ENCODE peak calls at places on chromosome 12, in five cellular contexts. A is ovary; B is brain microvascular endothelial cell; U is colonic mucosa; J is CD4-positive, alpha-beta T cell. R is an unnamed sample.

GRCh38 chr12:6978188-6978986 is 7.7 kb downstream of the EMG1 start:
- DNase-seq in A (no peak), U (no peak), B (no peak), J (no peak), R (no peak)

GRCh38 chr12:120118710-120119097 is 2.2 kb upstream of the RAB35 start:
- DNase-seq in A (no peak), B (no peak), U (no peak), J (no peak), R (no peak)

GRCh38 chr12:38919191-38919590 is 13.8 kb upstream of the CPNE8 start:
- DNase-seq in J (no peak), U (no peak), A (no peak), B (no peak), R (no peak)

GRCh38 chr12:23127701-23128100 is 502.7 kb downstream of the ETNK1 start:
- DNase-seq in U (no peak), J (no peak), B (no peak), A (no peak), R (no peak)

GRCh38 chr12:111767362-111768158 is 827 bp downstream of the ALDH2 start:
- DNase-seq in A (peak), U (peak), B (no peak), J (no peak), R (no peak)

GRCh38 chr12:64810831-64811230 is 13.6 kb upstream of the TBC1D30 start:
- DNase-seq in A (no peak), J (no peak), B (no peak), U (no peak), R (no peak)

GRCh38 chr12:130083746-130084145 is 78.5 kb upstream of the FZD10 start:
- DNase-seq in A (no peak), U (no peak), J (no peak), B (no peak), R (no peak)

GRCh38 chr12:105523164-105524057 is 192.9 kb downstream of the C12orf75 start:
- DNase-seq in B (peak), J (no peak), U (peak), A (peak), R (no peak)

GRCh38 chr12:110717037-110717436 is 25.7 kb downstream of the PPP1CC start:
- DNase-seq in J (no peak), B (no peak), U (no peak), A (no peak), R (no peak)

GRCh38 chr12:123119808-123120207 is 31.1 kb downstream of the PITPNM2 start:
- DNase-seq in J (peak), A (no peak), U (no peak), B (no peak), R (no peak)

GRCh38 chr12:106205208-106206069 is 42.4 kb downstream of the CKAP4 start:
- DNase-seq in J (no peak), U (no peak), A (no peak), B (no peak), R (no peak)

GRCh38 chr12:104870797-104871196 is 87.3 kb downstream of the SLC41A2 start:
- DNase-seq in B (no peak), J (no peak), U (no peak), A (no peak), R (no peak)

GRCh38 chr12:104534162-104534856 is 77.6 kb downstream of the CHST11 start:
- DNase-seq in J (no peak), U (no peak), B (no peak), A (no peak), R (no peak)

GRCh38 chr12:52241205-52241842 is 8.3 kb downstream of the KRT7 start:
- DNase-seq in J (no peak), B (no peak), U (no peak), A (no peak), R (no peak)

GRCh38 chr12:115461401-115461800 is 777.4 kb upstream of the TBX3 start:
- DNase-seq in U (no peak), J (no peak), B (no peak), A (no peak), R (no peak)

GRCh38 chr12:100962086-100962712 is 167.6 kb downstream of the ANO4 start:
- DNase-seq in B (no peak), J (no peak), U (no peak), A (peak), R (no peak)

GRCh38 chr12:31224768-31225448 is 101.0 kb downstream of the SINHCAF start:
- DNase-seq in B (no peak), J (no peak), A (no peak), U (no peak), R (no peak)

GRCh38 chr12:109827566-109828550 is 5.3 kb downstream of the TRPV4 start:
- DNase-seq in B (no peak), A (no peak), J (no peak), U (peak), R (no peak)

GRCh38 chr12:18955594-18955993 is 173.9 kb upstream of the PLEKHA5 start:
- DNase-seq in U (no peak), A (no peak), B (peak), J (no peak), R (no peak)

GRCh38 chr12:67593871-67594330 is 54.6 kb upstream of the DYRK2 start:
- DNase-seq in A (no peak), B (no peak), J (no peak), U (no peak), R (no peak)

GRCh38 chr12:67593041-67593870 is 55.3 kb upstream of the DYRK2 start:
- DNase-seq in A (no peak), U (peak), B (no peak), J (no peak), R (peak)

GRCh38 chr12:67594888-67595287 is 53.7 kb upstream of the DYRK2 start:
- DNase-seq in A (no peak), B (no peak), U (no peak), J (no peak), R (no peak)

GRCh38 chr12:67590122-67590795 is 58.3 kb upstream of the DYRK2 start:
- DNase-seq in U (no peak), J (peak), A (no peak), B (no peak), R (no peak)

DNA sequence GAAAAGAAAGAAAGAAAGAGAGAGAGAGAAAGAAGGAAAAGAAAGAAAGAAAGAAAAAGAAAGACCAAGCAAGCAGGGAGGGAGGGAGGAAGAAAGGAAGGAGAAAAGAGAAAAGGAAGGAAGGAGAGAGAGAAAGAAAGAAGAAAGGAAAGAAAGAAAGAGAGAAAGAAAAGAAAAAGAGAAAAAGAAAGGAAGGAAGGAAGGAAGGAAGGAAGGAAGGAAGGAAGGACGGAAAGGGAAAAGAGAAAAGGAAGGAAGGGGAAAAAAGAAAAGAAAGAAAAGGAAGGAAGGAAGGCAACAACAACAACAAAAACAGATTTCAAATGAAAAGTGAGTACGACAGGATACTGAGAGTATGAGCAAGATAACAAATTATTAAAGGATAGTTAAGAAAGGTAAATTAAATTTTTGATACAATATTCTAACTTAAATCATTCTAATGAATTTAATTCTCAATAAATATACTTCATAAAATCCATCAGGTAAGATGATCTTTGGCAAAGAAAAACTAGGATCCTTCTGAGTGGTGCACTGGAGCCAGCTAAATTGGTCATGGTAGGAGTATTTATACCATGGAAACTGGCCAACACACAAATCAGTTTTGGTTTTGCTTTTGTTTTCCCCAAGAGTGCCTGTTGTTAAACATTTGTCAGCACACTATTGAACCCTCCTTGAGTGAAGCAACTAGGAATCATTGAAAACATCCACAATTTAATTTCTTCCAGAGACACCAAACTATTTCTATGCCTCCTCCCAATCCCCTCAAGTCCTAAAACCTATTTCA is 56.1 kb upstream of the DYRK2 start:
- DNase-seq in B (peak), U (peak), J (no peak), A (no peak), R (no peak)
- H3K27ac ChIP-seq in B (no peak), U (peak), J (no peak), A (no peak), R (peak)

GRCh38 chr12:108611884-108612415 is 14.1 kb upstream of the TMEM119 start:
- DNase-seq in A (no peak), J (peak), B (peak), U (no peak), R (no peak)
- H3K27ac ChIP-seq in A (no peak), J (no peak), B (no peak), U (no peak), R (no peak)

GRCh38 chr12:42481368-42481767 is 108.2 kb downstream of the PRICKLE1 start:
- DNase-seq in U (no peak), J (no peak), B (no peak), A (no peak), R (no peak)
- H3K27ac ChIP-seq in U (no peak), J (no peak), B (no peak), A (peak), R (no peak)

GRCh38 chr12:50021071-50021470 is 4.2 kb downstream of the RACGAP1 start:
- DNase-seq in U (no peak), A (no peak), J (no peak), B (no peak), R (no peak)

GRCh38 chr12:50025187-50026059 is at the start of gene RACGAP1:
- DNase-seq in U (peak), B (peak), J (peak), A (peak), R (peak)

GRCh38 chr12:50024227-50024626 is 1.1 kb downstream of the RACGAP1 start:
- DNase-seq in J (no peak), B (no peak), A (no peak), U (no peak), R (no peak)

GRCh38 chr12:50024804-50025186 is 499 bp downstream of the RACGAP1 start:
- DNase-seq in B (no peak), A (no peak), J (no peak), U (no peak), R (no peak)

DNA sequence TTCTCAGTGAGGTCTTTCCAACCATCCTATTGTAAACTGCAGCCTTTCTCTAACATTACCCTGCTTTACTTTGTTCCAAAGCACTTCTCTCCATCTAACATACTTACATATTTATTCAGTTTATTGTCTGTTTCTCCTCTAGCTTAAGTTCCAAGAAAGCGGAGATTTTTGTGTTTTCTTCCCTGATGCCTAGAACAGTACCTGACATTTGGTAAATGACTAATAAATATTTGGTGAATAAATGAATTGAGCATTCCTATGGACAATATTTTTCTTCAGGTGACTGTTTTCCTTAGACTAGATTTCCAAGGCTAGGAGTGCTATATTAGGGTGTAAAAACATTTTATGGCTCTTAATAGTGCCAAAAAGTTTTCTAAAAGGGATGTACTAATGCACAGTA is 2.4 kb downstream of the RACGAP1 start:
- DNase-seq in A (no peak), B (no peak), U (no peak), J (no peak), R (no peak)
- H3K27ac ChIP-seq in A (no peak), B (no peak), U (no peak), J (no peak), R (no peak)

GRCh38 chr12:124758266-124759200 is 105.1 kb downstream of the SCARB1 start:
- DNase-seq in B (no peak), U (no peak), A (no peak), J (no peak), R (no peak)
- H3K27ac ChIP-seq in B (no peak), U (no peak), A (no peak), J (no peak), R (no peak)

GRCh38 chr12:14395059-14395778 is 29.7 kb downstream of the ATF7IP start:
- DNase-seq in B (no peak), A (no peak), U (no peak), J (no peak), R (no peak)
- H3K27ac ChIP-seq in B (peak), A (no peak), U (peak), J (peak), R (peak)

GRCh38 chr12:92503977-92504966 is 198.5 kb upstream of the PLEKHG7 start:
- DNase-seq in B (no peak), J (no peak), U (peak), A (no peak), R (peak)
- H3K27ac ChIP-seq in B (no peak), J (no peak), U (peak), A (peak), R (peak)

DNA sequence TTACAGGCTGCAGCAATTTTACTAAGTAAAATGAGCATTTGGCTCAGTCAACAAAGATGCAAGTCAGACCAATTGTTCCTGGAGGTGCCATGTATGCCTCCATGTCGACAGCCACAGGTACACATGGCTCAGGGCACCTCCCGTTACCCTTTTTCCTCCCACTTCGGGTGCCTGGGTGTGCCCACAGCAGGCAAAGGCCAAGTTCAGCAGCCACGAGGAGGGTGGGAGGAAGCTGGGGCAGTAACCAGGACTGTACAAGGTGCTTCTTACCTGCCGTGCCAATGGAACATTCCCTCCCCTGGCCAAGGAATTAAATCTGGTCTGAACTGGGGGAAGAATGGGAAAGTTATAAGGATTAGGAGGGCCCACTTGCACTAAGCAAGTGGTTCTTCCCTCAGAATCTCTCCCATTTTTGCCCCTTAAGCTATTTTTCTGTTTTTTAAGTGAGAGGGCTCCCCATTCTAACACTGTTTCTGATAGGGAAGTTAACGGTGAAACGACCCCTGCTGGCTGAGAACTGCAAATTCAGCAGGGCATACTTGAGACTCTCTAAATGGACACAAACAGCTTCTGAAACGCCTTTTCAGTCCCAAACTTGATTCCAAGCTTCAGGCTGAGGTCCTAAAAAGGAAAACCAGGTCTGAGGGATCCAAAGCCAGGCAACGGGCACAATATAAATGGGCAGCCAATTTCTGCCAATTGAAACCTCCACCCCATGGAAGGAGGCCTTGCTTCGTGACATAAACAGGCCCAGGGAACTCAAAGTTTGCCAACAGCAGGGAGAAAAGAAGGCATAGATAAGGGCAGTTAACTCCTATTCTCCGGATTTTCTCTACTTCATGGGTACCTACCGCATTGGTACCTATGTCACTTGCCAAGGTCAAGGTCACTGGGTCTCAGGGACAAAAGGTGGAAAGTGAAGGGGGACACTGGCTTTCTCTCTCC is 24.8 kb downstream of the CLECL1 start:
- DNase-seq in A (no peak), U (peak), J (peak), B (peak), R (no peak)
- H3K27ac ChIP-seq in A (no peak), U (no peak), J (peak), B (no peak), R (no peak)

GRCh38 chr12:69061574-69061973 is 128.6 kb upstream of the CPM start:
- DNase-seq in A (no peak), J (no peak), B (no peak), U (no peak), R (no peak)

GRCh38 chr12:69056743-69057515 is 124.0 kb upstream of the CPM start:
- DNase-seq in J (no peak), U (no peak), B (no peak), A (no peak), R (no peak)

GRCh38 chr12:69062838-69063237 is 129.9 kb upstream of the CPM start:
- DNase-seq in A (no peak), U (no peak), J (no peak), B (no peak), R (no peak)

GRCh38 chr12:69057742-69058141 is 124.8 kb upstream of the CPM start:
- DNase-seq in J (no peak), U (no peak), A (no peak), B (no peak), R (no peak)

GRCh38 chr12:69059465-69060457 is 126.8 kb upstream of the CPM start:
- DNase-seq in A (no peak), U (no peak), B (peak), J (no peak), R (no peak)
- H3K27ac ChIP-seq in A (no peak), U (no peak), B (peak), J (no peak), R (no peak)